ENCODE peak calls at places on chromosome 13, in six cellular contexts. W is A673, E is AG09319, S is neural crest cell, N is kidney, P is HFF-Myc. Z is an unnamed sample.

GRCh38 chr13:30982911-30983310 is 50.5 kb downstream of the TEX26 start:
- DNase-seq in N (no peak), E (no peak), W (no peak), P (no peak), S (no peak), Z (no peak)

GRCh38 chr13:26186141-26186870 is 35.8 kb downstream of the RNF6 start:
- DNase-seq in S (peak), E (peak), N (peak), W (peak), P (peak), Z (peak)

GRCh38 chr13:20401958-20402856 is 123.5 kb downstream of the CRYL1 start:
- DNase-seq in W (no peak), N (no peak), S (no peak), E (no peak), P (no peak), Z (peak)

GRCh38 chr13:99214232-99214631 is 13.6 kb downstream of the UBAC2 start:
- DNase-seq in E (no peak), W (no peak), S (no peak), P (no peak), N (no peak), Z (no peak)

GRCh38 chr13:37173214-37173613 is 67.8 kb upstream of the CSNK1A1L start:
- DNase-seq in W (peak), N (no peak), E (peak), S (no peak), P (peak), Z (no peak)

GRCh38 chr13:46908511-46908910 is 11.7 kb upstream of the HTR2A start:
- DNase-seq in W (no peak), N (no peak), P (peak), S (no peak), E (peak), Z (no peak)

GRCh38 chr13:36870050-36870692 is 49.9 kb downstream of the SMAD9 start:
- DNase-seq in N (no peak), W (no peak), S (no peak), E (no peak), P (no peak), Z (no peak)

GRCh38 chr13:80100636-80101035 is 240.3 kb downstream of the SPRY2 start:
- DNase-seq in E (no peak), S (no peak), W (no peak), P (no peak), N (no peak), Z (no peak)

GRCh38 chr13:32255744-32256120 is 59.4 kb downstream of the ZAR1L start:
- DNase-seq in N (no peak), S (no peak), W (peak), E (no peak), P (no peak), Z (no peak)

GRCh38 chr13:113596321-113597200 is 12.0 kb downstream of the TFDP1 start:
- DNase-seq in E (no peak), N (peak), W (no peak), P (no peak), S (no peak), Z (no peak)

GRCh38 chr13:42894765-42895181 is 97.3 kb downstream of the EPSTI1 start:
- DNase-seq in S (no peak), N (no peak), P (peak), W (no peak), E (peak), Z (no peak)

GRCh38 chr13:72400859-72401258 is 326.6 kb downstream of the MZT1 start:
- DNase-seq in P (no peak), N (no peak), W (no peak), S (no peak), E (no peak), Z (no peak)

GRCh38 chr13:44128522-44128921 is 245.1 kb upstream of the SERP2 start:
- DNase-seq in E (no peak), W (no peak), S (no peak), P (no peak), N (no peak), Z (no peak)

GRCh38 chr13:84870190-84870589 is 929.0 kb downstream of the SLITRK6 start:
- DNase-seq in P (no peak), E (no peak), S (no peak), W (peak), N (no peak), Z (no peak)

GRCh38 chr13:89066868-89067466 is 1395.8 kb downstream of the SLITRK5 start:
- DNase-seq in S (peak), E (no peak), P (no peak), W (peak), N (no peak), Z (no peak)

GRCh38 chr13:77310579-77311279 is 16.2 kb downstream of the MYCBP2 start:
- DNase-seq in W (no peak), N (no peak), P (no peak), S (no peak), E (no peak), Z (no peak)

GRCh38 chr13:45416521-45417125 is 1.6 kb downstream of the SLC25A30 start:
- DNase-seq in E (no peak), W (peak), S (no peak), N (no peak), P (no peak), Z (no peak)

GRCh38 chr13:79359064-79359463 is 47.0 kb downstream of the RBM26 start:
- DNase-seq in S (no peak), P (no peak), E (no peak), W (no peak), N (no peak), Z (no peak)

GRCh38 chr13:109387438-109387837 is 398.9 kb downstream of the IRS2 start:
- DNase-seq in N (no peak), S (no peak), P (no peak), W (no peak), E (no peak), Z (no peak)

GRCh38 chr13:99385161-99385560 is 78.0 kb upstream of the GPR183 start:
- DNase-seq in W (no peak), S (no peak), E (no peak), N (no peak), P (no peak), Z (no peak)

GRCh38 chr13:39364797-39365468 is 238.1 kb downstream of the LHFPL6 start:
- DNase-seq in W (no peak), N (no peak), E (no peak), S (no peak), P (peak), Z (no peak)

GRCh38 chr13:50596776-50597203 is 246.7 kb downstream of the DLEU7 start:
- DNase-seq in W (no peak), S (no peak), P (no peak), N (no peak), E (no peak), Z (no peak)

GRCh38 chr13:44397766-44398223 is 24.2 kb downstream of the SERP2 start:
- DNase-seq in W (no peak), E (no peak), P (no peak), N (no peak), S (no peak), Z (no peak)

GRCh38 chr13:20387441-20387971 is 138.2 kb downstream of the CRYL1 start:
- DNase-seq in S (no peak), P (no peak), E (no peak), N (no peak), W (no peak), Z (no peak)

GRCh38 chr13:98824376-98825160 is 72.1 kb upstream of the SLC15A1 start:
- DNase-seq in W (no peak), N (no peak), S (no peak), P (no peak), E (no peak), Z (no peak)

GRCh38 chr13:98536729-98537128 is 40.2 kb downstream of the STK24 start:
- DNase-seq in N (no peak), P (no peak), S (no peak), W (no peak), E (no peak), Z (no peak)

GRCh38 chr13:35649162-35649561 is 172.7 kb upstream of the MAB21L1 start:
- DNase-seq in W (no peak), P (no peak), S (no peak), N (no peak), E (no peak), Z (no peak)

GRCh38 chr13:78712866-78713265 is 53.9 kb upstream of the OBI1 start:
- DNase-seq in W (peak), N (no peak), E (no peak), S (no peak), P (no peak), Z (no peak)

GRCh38 chr13:86986448-86986847 is 684.7 kb upstream of the SLITRK5 start:
- DNase-seq in S (no peak), E (no peak), W (no peak), N (no peak), P (no peak), Z (no peak)

GRCh38 chr13:23472189-23472588 is 38.7 kb upstream of the SACS start:
- DNase-seq in W (no peak), S (no peak), N (no peak), P (no peak), E (no peak), Z (no peak)

GRCh38 chr13:36282818-36283432 is 14.7 kb downstream of the CCDC169 start:
- DNase-seq in E (no peak), P (no peak), S (no peak), W (peak), N (no peak), Z (no peak)

GRCh38 chr13:45897562-45897961 is 46.0 kb upstream of the SIAH3 start:
- DNase-seq in P (no peak), E (no peak), S (no peak), N (no peak), W (no peak), Z (no peak)

GRCh38 chr13:46211116-46211515 is 612 bp upstream of the LRRC63 start:
- DNase-seq in P (no peak), N (no peak), E (no peak), S (no peak), W (peak), Z (no peak)

GRCh38 chr13:19888799-19889198 is 25.4 kb upstream of the ZMYM5 start:
- DNase-seq in E (no peak), W (peak), P (no peak), S (no peak), N (no peak), Z (no peak)

DNA sequence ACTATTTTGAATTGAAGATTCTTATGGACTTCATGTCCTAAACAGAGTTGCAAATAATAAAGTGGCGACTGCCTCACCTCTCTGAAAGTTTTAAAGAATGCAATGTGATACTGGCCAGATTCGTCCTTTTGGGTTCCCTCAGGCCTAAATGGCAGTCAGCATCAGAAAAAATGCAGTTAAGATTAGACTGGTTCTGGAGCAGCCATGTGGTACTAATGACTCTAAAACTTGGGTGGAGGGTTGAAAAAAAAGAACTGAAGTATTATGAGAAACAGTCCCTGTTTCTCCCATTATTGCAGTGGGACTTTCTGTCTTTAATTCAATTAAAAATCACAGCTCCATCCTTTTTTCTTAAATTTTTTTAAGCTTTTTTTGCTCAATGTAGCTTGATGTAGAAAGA is 37.3 kb downstream of the WDFY2 start:
- DNase-seq in E (no peak), P (no peak), N (no peak), W (no peak), S (no peak), Z (no peak)
- TF ChIP-seq CTCF in E (no peak), P (no peak), N (no peak), W (no peak), S (no peak), Z (no peak)

DNA sequence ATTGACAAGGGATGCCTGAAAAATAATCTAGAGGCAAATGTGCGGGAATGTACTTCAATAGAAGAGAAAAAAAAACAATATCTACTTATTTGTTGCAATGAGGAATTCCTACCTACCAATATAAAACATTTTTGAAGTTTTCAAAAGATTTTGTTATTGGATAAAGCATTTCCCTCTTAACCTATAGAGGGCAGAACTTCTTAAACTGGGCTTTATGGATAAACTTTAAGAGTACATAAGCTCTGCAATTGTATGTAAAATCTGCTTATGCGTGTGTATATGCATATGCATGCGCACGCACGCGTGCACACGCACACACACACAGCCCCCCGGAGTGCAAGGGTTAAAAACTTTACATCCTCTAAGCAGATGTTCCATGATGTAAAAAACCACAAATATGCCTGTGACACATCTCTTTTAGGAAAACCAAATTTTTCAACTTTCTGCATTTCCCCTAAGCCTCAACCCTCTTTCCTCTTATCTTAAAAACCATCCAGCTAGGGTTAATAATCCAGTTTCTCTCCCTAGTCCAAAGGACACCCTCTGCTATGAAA is 73.1 kb upstream of the OXGR1 start:
- DNase-seq in E (no peak), N (no peak), P (no peak), W (no peak), S (no peak), Z (no peak)
- TF ChIP-seq CTCF in E (no peak), N (no peak), P (no peak), W (peak), S (no peak), Z (peak)

GRCh38 chr13:52738719-52739467 is 727 bp downstream of the CNMD start:
- DNase-seq in W (peak), E (no peak), P (no peak), N (peak), S (peak), Z (no peak)
- TF ChIP-seq CTCF in W (peak), E (peak), P (peak), N (peak), S (peak), Z (peak)

GRCh38 chr13:96229356-96229755 is 139.4 kb downstream of the HS6ST3 start:
- DNase-seq in W (peak), E (no peak), S (no peak), N (no peak), P (no peak), Z (no peak)
- TF ChIP-seq CTCF in W (peak), E (no peak), S (peak), N (peak), P (peak), Z (peak)

Z was measured in type B pancreatic cell.